ENCODE peak calls at places on chromosomes 13 and 19, in nine cellular contexts. L is ovary, M is fibroblast of mammary gland, P is A549, X is PC-3, G is choroid plexus epithelial cell, K is fibroblast of pulmonary artery, Y is WTC11, R is epithelial cell of esophagus. N is an unnamed sample.

GRCh38 chr13:46295531-46296464 is 84.1 kb downstream of the LRRC63 start:
- DNase-seq in L (no peak), M (peak), P (no peak), X (peak), G (peak), K (peak), Y (no peak), R (peak), N (peak)

GRCh38 chr19:33804021-33804799 is 7.5 kb downstream of the KCTD15 start:
- DNase-seq in L (peak), M (peak), P (peak), X (peak), G (peak), K (peak), Y (no peak), R (peak), N (no peak)

GRCh38 chr19:52140077-52140710 is 456 bp upstream of the ZNF616 start:
- DNase-seq in L (no peak), M (no peak), P (no peak), X (no peak), G (no peak), K (no peak), Y (no peak), R (no peak), N (no peak)

GRCh38 chr13:28545583-28546333 is 50.8 kb upstream of the FLT1 start:
- DNase-seq in L (no peak), M (no peak), P (no peak), X (no peak), G (no peak), K (no peak), Y (no peak), R (no peak), N (no peak)

GRCh38 chr13:24500977-24501376 is 11.6 kb downstream of the PARP4 start:
- DNase-seq in L (no peak), M (peak), P (no peak), X (peak), G (peak), K (peak), Y (no peak), R (peak), N (no peak)

GRCh38 chr13:108176685-108177274 is 38.6 kb downstream of the LIG4 start:
- DNase-seq in L (no peak), M (peak), P (peak), X (peak), G (peak), K (peak), Y (peak), R (peak), N (peak)

GRCh38 chr19:14142262-14143190 is 6.1 kb upstream of the ASF1B start:
- DNase-seq in L (no peak), M (no peak), P (no peak), X (no peak), G (no peak), K (no peak), Y (no peak), R (no peak), N (no peak)

GRCh38 chr19:40689339-40690049 is 957 bp downstream of the NUMBL start:
- DNase-seq in L (peak), M (peak), P (no peak), X (peak), G (no peak), K (no peak), Y (peak), R (peak), N (peak)

GRCh38 chr19:19643158-19644053 is at the start of gene GMIP:
- DNase-seq in L (peak), M (peak), P (peak), X (peak), G (peak), K (peak), Y (peak), R (peak), N (peak)

GRCh38 chr19:610801-611505 is 21.3 kb downstream of the HCN2 start:
- DNase-seq in L (peak), M (peak), P (no peak), X (no peak), G (peak), K (peak), Y (no peak), R (no peak), N (peak)

GRCh38 chr19:45152504-45153338 is 8.1 kb downstream of the NKPD1 start:
- DNase-seq in L (peak), M (peak), P (no peak), X (no peak), G (peak), K (peak), Y (peak), R (peak), N (peak)
- TF ChIP-seq CTCF in L (no peak), M (no peak), P (no peak), X (no peak), G (peak), K (no peak), Y (no peak), R (no peak), N (no peak)

GRCh38 chr19:50897612-50898011 is 13.6 kb downstream of the KLK4 start:
- DNase-seq in L (no peak), M (no peak), P (no peak), X (peak), G (no peak), K (no peak), Y (no peak), R (no peak), N (no peak)
- TF ChIP-seq CTCF in L (no peak), M (no peak), P (no peak), X (peak), G (no peak), K (no peak), Y (no peak), R (no peak), N (no peak)

GRCh38 chr13:75635621-75636338 is at the start of gene LMO7:
- DNase-seq in L (peak), M (no peak), P (peak), X (peak), G (peak), K (peak), Y (peak), R (peak), N (peak)
- TF ChIP-seq CTCF in L (no peak), M (no peak), P (no peak), X (no peak), G (no peak), K (no peak), Y (no peak), R (no peak), N (no peak)

GRCh38 chr13:112525306-112525945 is 62.5 kb downstream of the TUBGCP3 start:
- DNase-seq in L (no peak), M (no peak), P (no peak), X (peak), G (no peak), K (no peak), Y (no peak), R (peak), N (no peak)

GRCh38 chr13:112532837-112533745 is 54.9 kb downstream of the TUBGCP3 start:
- DNase-seq in L (no peak), M (no peak), P (no peak), X (no peak), G (peak), K (no peak), Y (no peak), R (no peak), N (peak)

GRCh38 chr13:112529216-112529615 is 58.7 kb downstream of the TUBGCP3 start:
- DNase-seq in L (no peak), M (no peak), P (no peak), X (no peak), G (no peak), K (no peak), Y (no peak), R (no peak), N (no peak)

GRCh38 chr13:112526146-112526853 is 61.7 kb downstream of the TUBGCP3 start:
- DNase-seq in L (no peak), M (no peak), P (no peak), X (no peak), G (no peak), K (no peak), Y (no peak), R (no peak), N (no peak)

GRCh38 chr13:112531263-112531794 is 56.6 kb downstream of the TUBGCP3 start:
- DNase-seq in L (no peak), M (no peak), P (no peak), X (no peak), G (no peak), K (no peak), Y (no peak), R (no peak), N (no peak)
- TF ChIP-seq CTCF in L (no peak), M (no peak), P (no peak), X (no peak), G (no peak), K (no peak), Y (no peak), R (no peak), N (no peak)

GRCh38 chr13:60326273-60326672 is 70.7 kb upstream of the TDRD3 start:
- DNase-seq in L (no peak), M (no peak), P (no peak), X (no peak), G (peak), K (no peak), Y (no peak), R (no peak), N (no peak)
- TF ChIP-seq CTCF in L (no peak), M (no peak), P (no peak), X (no peak), G (peak), K (no peak), Y (no peak), R (no peak), N (no peak)

GRCh38 chr19:35495107-35496064 is 5.1 kb upstream of the KRTDAP start:
- DNase-seq in L (peak), M (peak), P (peak), X (peak), G (peak), K (peak), Y (peak), R (peak), N (peak)
- TF ChIP-seq CTCF in L (peak), M (peak), P (peak), X (peak), G (peak), K (peak), Y (peak), R (peak), N (peak)

DNA sequence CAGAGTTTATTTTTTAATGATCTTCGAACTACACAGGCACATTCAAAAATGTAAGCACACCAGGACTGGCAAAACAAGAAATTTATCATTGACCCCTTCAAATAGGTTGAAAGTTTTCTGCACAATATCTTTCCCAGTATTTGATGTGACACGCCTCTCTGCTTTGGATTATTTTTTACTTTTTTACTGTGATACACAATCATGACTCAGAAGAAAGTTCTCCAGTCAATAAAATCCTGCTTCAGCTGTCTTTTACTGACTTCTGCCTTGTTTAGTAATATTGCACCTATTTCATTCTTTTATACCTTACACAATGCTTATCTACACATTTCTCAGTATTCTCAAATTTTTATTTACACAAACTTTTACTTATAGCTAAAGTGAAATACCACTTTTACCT is 1750.4 kb downstream of the PCDH9 start:
- DNase-seq in L (no peak), M (no peak), P (no peak), X (peak), G (no peak), K (no peak), Y (no peak), R (no peak), N (no peak)
- TF ChIP-seq CTCF in L (no peak), M (no peak), P (no peak), X (no peak), G (no peak), K (no peak), Y (no peak), R (no peak), N (no peak)

GRCh38 chr13:98111168-98112098 is 31.5 kb upstream of the FARP1 start:
- DNase-seq in L (no peak), M (no peak), P (no peak), X (no peak), G (no peak), K (no peak), Y (no peak), R (no peak), N (no peak)
- TF ChIP-seq CTCF in L (no peak), M (no peak), P (no peak), X (no peak), G (no peak), K (no peak), Y (no peak), R (no peak), N (no peak)

GRCh38 chr19:5173993-5174392 is 166.6 kb downstream of the PTPRS start:
- DNase-seq in L (no peak), M (no peak), P (no peak), X (no peak), G (no peak), K (no peak), Y (no peak), R (no peak), N (no peak)

GRCh38 chr19:5172859-5173577 is 167.6 kb downstream of the PTPRS start:
- DNase-seq in L (no peak), M (peak), P (peak), X (peak), G (peak), K (peak), Y (no peak), R (peak), N (no peak)

GRCh38 chr19:5171711-5172110 is 168.9 kb downstream of the PTPRS start:
- DNase-seq in L (no peak), M (no peak), P (no peak), X (peak), G (no peak), K (no peak), Y (no peak), R (no peak), N (no peak)

GRCh38 chr19:5166262-5166661 is 174.3 kb downstream of the PTPRS start:
- DNase-seq in L (no peak), M (peak), P (peak), X (peak), G (peak), K (peak), Y (no peak), R (peak), N (no peak)

DNA sequence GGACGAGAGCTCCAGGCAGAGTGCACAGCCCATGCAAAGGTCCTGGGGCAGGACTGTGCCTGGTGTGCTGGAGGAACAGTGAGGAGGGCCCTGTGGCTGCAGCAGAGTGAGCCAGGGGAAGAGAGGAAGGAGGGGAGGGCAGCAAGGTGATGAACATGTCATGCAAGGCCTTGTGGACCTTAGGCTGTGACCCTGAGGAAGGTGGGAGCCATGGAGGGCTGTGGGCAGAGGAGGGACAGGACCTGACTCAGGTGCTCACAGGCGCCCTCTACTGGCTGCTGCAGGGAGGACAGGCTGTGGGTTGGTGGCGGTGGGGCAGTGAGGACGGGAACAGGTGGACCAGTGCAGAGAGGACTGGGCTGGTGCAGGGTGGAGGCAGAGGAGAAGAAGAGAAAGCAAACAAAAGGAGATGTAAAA is 170.3 kb downstream of the PTPRS start:
- DNase-seq in L (no peak), M (no peak), P (no peak), X (no peak), G (no peak), K (no peak), Y (peak), R (no peak), N (peak)
- TF ChIP-seq CTCF in L (no peak), M (peak), P (no peak), X (peak), G (peak), K (peak), Y (peak), R (peak), N (peak)

GRCh38 chr19:48986211-48986610 is 6.9 kb downstream of the GYS1 start:
- DNase-seq in L (no peak), M (no peak), P (no peak), X (no peak), G (no peak), K (no peak), Y (no peak), R (no peak), N (no peak)

GRCh38 chr19:48985711-48986110 is 7.4 kb downstream of the GYS1 start:
- DNase-seq in L (no peak), M (no peak), P (no peak), X (no peak), G (no peak), K (no peak), Y (no peak), R (no peak), N (no peak)

GRCh38 chr19:48987323-48987722 is 5.8 kb downstream of the GYS1 start:
- DNase-seq in L (no peak), M (no peak), P (no peak), X (no peak), G (no peak), K (no peak), Y (no peak), R (no peak), N (no peak)

GRCh38 chr19:48977061-48977460 is 12.0 kb downstream of the FTL start:
- DNase-seq in L (no peak), M (no peak), P (no peak), X (no peak), G (no peak), K (no peak), Y (no peak), R (no peak), N (no peak)

DNA sequence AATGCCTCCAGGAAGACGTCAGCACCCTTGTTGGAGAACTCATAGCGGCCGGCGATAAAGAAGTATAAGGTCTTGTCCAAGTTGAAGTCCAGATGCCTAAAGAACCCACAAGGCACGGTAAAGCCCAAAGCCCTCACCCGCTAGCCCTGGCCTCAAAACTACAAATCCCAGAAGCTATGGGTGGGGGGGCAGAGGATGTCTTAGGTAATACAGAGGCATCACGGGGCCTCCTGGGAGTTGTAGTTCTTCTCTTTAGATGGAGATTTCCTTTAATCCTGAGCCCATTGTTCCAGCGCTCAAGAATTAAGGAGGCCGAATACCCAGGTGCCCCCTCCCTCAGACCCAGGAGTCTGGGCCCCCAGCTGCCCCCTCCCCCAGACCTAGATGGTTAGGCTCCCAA is 10.8 kb downstream of the GYS1 start:
- DNase-seq in L (no peak), M (no peak), P (no peak), X (no peak), G (no peak), K (no peak), Y (no peak), R (no peak), N (no peak)
- TF ChIP-seq CTCF in L (no peak), M (no peak), P (no peak), X (no peak), G (no peak), K (no peak), Y (no peak), R (no peak), N (no peak)